ENCODE peak calls at places on chromosome 5, in eight cellular contexts. N, Z, Q, M, X, L, A and F are unnamed samples.

GRCh38 chr5:169004551-169004950 is 296.4 kb downstream of the SLIT3 start:
- DNase-seq in N (no peak), Z (no peak), Q (no peak), M (no peak), X (peak; percentile 37), L (no peak), A (no peak), F (no peak)

GRCh38 chr5:150139334-150139733 is 16.3 kb downstream of the PDGFRB start:
- DNase-seq in N (no peak), Z (no peak), Q (no peak), M (no peak), X (peak; percentile 87), L (no peak), A (peak; percentile 85), F (no peak)

GRCh38 chr5:92653730-92654461 is 927.1 kb downstream of the NR2F1-AS1 start:
- DNase-seq in N (no peak), Z (no peak), Q (no peak), M (no peak), X (no peak), L (peak; percentile 18), A (no peak), F (no peak)

GRCh38 chr5:135149956-135150723 is 116.1 kb upstream of the PITX1 start:
- DNase-seq in N (no peak), Z (no peak), Q (no peak), M (no peak), X (no peak), L (no peak), A (no peak), F (no peak)

GRCh38 chr5:120012441-120012840 is 383.1 kb downstream of the FAM170A start:
- DNase-seq in N (no peak), Z (no peak), Q (no peak), M (no peak), X (no peak), L (no peak), A (no peak), F (no peak)

GRCh38 chr5:6644841-6645240 is 11.6 kb downstream of the SRD5A1 start:
- DNase-seq in N (no peak), Z (no peak), Q (no peak), M (no peak), X (no peak), L (peak; percentile 15), A (no peak), F (no peak)

GRCh38 chr5:81785311-81785710 is 34.4 kb upstream of the SSBP2 start:
- DNase-seq in N (no peak), Z (no peak), Q (no peak), M (no peak), X (no peak), L (no peak), A (no peak), F (no peak)

GRCh38 chr5:36929438-36929837 is 52.9 kb downstream of the NIPBL start:
- DNase-seq in N (no peak), Z (no peak), Q (no peak), M (no peak), X (no peak), L (no peak), A (no peak), F (no peak)

GRCh38 chr5:149442563-149443182 is 63.6 kb upstream of the IL17B start:
- DNase-seq in N (peak; percentile 70), Z (peak; percentile 82), Q (peak; percentile 83), M (peak; percentile 97), X (peak; percentile 74), L (peak; percentile 88), A (peak; percentile 69), F (peak; percentile 68)

GRCh38 chr5:176542135-176542595 is 5.0 kb upstream of the RNF44 start:
- DNase-seq in N (peak; percentile 71), Z (no peak), Q (peak; percentile 82), M (no peak), X (no peak), L (peak; percentile 25), A (no peak), F (no peak)

GRCh38 chr5:56060276-56061110 is 65.7 kb upstream of the IL6ST start:
- DNase-seq in N (peak; percentile 76), Z (no peak), Q (peak; percentile 52), M (no peak), X (no peak), L (no peak), A (no peak), F (no peak)

GRCh38 chr5:171562822-171563221 is 143.4 kb downstream of the FGF18 start:
- DNase-seq in N (no peak), Z (no peak), Q (no peak), M (no peak), X (peak; percentile 8), L (no peak), A (peak; percentile 69), F (no peak)

GRCh38 chr5:178442361-178443256 is 147.6 kb downstream of the COL23A1 start:
- DNase-seq in N (no peak), Z (no peak), Q (no peak), M (no peak), X (no peak), L (no peak), A (no peak), F (no peak)

GRCh38 chr5:171975262-171975876 is 31.1 kb downstream of the FBXW11 start:
- DNase-seq in N (no peak), Z (no peak), Q (no peak), M (no peak), X (peak; percentile 45), L (peak; percentile 49), A (peak; percentile 9), F (no peak)

GRCh38 chr5:37553720-37554402 is 174.7 kb downstream of the WDR70 start:
- DNase-seq in N (no peak), Z (no peak), Q (no peak), M (no peak), X (peak; percentile 57), L (peak; percentile 15), A (no peak), F (no peak)

GRCh38 chr5:118832974-118833373 is 155.4 kb downstream of the DTWD2 start:
- DNase-seq in N (no peak), Z (no peak), Q (no peak), M (no peak), X (no peak), L (no peak), A (no peak), F (no peak)

GRCh38 chr5:36932699-36933098 is 56.1 kb downstream of the NIPBL start:
- DNase-seq in N (no peak), Z (no peak), Q (no peak), M (no peak), X (no peak), L (no peak), A (no peak), F (no peak)

GRCh38 chr5:61910771-61911170 is 395.2 kb upstream of the KIF2A start:
- DNase-seq in N (no peak), Z (no peak), Q (no peak), M (no peak), X (peak; percentile 3), L (peak; percentile 62), A (peak; percentile 64), F (no peak)

GRCh38 chr5:141003791-141004601 is 37.7 kb downstream of the PCDHAC2 start:
- DNase-seq in N (no peak), Z (no peak), Q (no peak), M (no peak), X (no peak), L (peak; percentile 97), A (peak; percentile 88), F (peak; percentile 57)

GRCh38 chr5:42377496-42377895 is 45.7 kb upstream of the GHR start:
- DNase-seq in N (no peak), Z (no peak), Q (no peak), M (no peak), X (no peak), L (no peak), A (no peak), F (no peak)